ENCODE peak calls at places on chromosomes 6 and 20, in five cellular contexts. U, V, E, N and R are unnamed samples. For H3K4me1, the result is how much of the 10 kb centered on the place peaks cover.

GRCh38 chr6:169141706-169142705 is 111.6 kb downstream of the THBS2 start:
- DNase-seq in U (peak), V (peak), E (peak), N (peak), R (no peak)

GRCh38 chr6:128600397-128600951 is 80.1 kb upstream of the PTPRK start:
- DNase-seq in U (no peak), V (peak), E (no peak), N (peak), R (no peak)

GRCh38 chr6:21151178-21151956 is 442.2 kb upstream of the SOX4 start:
- DNase-seq in U (no peak), V (no peak), E (no peak), N (no peak), R (no peak)

GRCh38 chr6:138864343-138864890 is 68.5 kb downstream of the ECT2L start:
- DNase-seq in U (no peak), V (no peak), E (no peak), N (peak), R (no peak)

GRCh38 chr6:128519931-128520435 is 416 bp downstream of the PTPRK start:
- DNase-seq in U (peak), V (no peak), E (peak), N (no peak), R (no peak)

GRCh38 chr6:132286298-132287019 is 114.8 kb downstream of the MOXD1 start:
- DNase-seq in U (peak), V (no peak), E (no peak), N (no peak), R (no peak)

GRCh38 chr6:138013949-138014348 is 93.3 kb downstream of the PERP start:
- DNase-seq in U (no peak), V (no peak), E (no peak), N (no peak), R (no peak)

GRCh38 chr6:71107935-71108420 is 151.1 kb upstream of the B3GAT2 start:
- DNase-seq in U (no peak), V (peak), E (no peak), N (peak), R (no peak)

GRCh38 chr6:127103482-127103881 is 15.0 kb upstream of the RSPO3 start:
- DNase-seq in U (no peak), V (no peak), E (no peak), N (peak), R (no peak)

GRCh38 chr6:164168595-164168994 is 754.1 kb downstream of the QKI start:
- DNase-seq in U (no peak), V (no peak), E (no peak), N (no peak), R (no peak)

GRCh38 chr20:56249244-56249955 is 868 bp downstream of the MC3R start:
- DNase-seq in U (peak), V (no peak), E (no peak), N (no peak), R (no peak)

GRCh38 chr6:43304882-43305281 is 3.7 kb downstream of the CRIP3 start:
- DNase-seq in U (no peak), V (no peak), E (no peak), N (no peak), R (no peak)

GRCh38 chr6:11011787-11012234 is 32.3 kb downstream of the ELOVL2 start:
- DNase-seq in U (no peak), V (no peak), E (no peak), N (no peak), R (no peak)

GRCh38 chr6:125904871-125905270 is 51.7 kb upstream of the HINT3 start:
- DNase-seq in U (no peak), V (no peak), E (no peak), N (peak), R (no peak)

GRCh38 chr6:52958546-52959255 is 36.4 kb downstream of the GSTA4 start:
- DNase-seq in U (no peak), V (no peak), E (no peak), N (no peak), R (no peak)

GRCh38 chr6:97765480-97765879 is 482.5 kb upstream of the MMS22L start:
- DNase-seq in U (no peak), V (no peak), E (no peak), N (peak), R (no peak)

GRCh38 chr6:54493138-54493537 is 184.9 kb downstream of the TINAG start:
- DNase-seq in U (no peak), V (no peak), E (no peak), N (peak), R (no peak)

GRCh38 chr6:40627316-40627715 is 40.2 kb upstream of the LRFN2 start:
- DNase-seq in U (no peak), V (no peak), E (no peak), N (no peak), R (no peak)

GRCh38 chr20:41363601-41364000 is 3.0 kb downstream of the EMILIN3 start:
- DNase-seq in U (no peak), V (no peak), E (no peak), N (no peak), R (no peak)

GRCh38 chr20:41362748-41363140 is 3.9 kb downstream of the EMILIN3 start:
- DNase-seq in U (no peak), V (no peak), E (no peak), N (no peak), R (no peak)

GRCh38 chr20:41364967-41365765 is 1.5 kb downstream of the EMILIN3 start:
- DNase-seq in U (no peak), V (no peak), E (no peak), N (no peak), R (no peak)

GRCh38 chr20:41365785-41366545 is 653 bp downstream of the EMILIN3 start:
- DNase-seq in U (no peak), V (peak), E (no peak), N (no peak), R (no peak)

DNA sequence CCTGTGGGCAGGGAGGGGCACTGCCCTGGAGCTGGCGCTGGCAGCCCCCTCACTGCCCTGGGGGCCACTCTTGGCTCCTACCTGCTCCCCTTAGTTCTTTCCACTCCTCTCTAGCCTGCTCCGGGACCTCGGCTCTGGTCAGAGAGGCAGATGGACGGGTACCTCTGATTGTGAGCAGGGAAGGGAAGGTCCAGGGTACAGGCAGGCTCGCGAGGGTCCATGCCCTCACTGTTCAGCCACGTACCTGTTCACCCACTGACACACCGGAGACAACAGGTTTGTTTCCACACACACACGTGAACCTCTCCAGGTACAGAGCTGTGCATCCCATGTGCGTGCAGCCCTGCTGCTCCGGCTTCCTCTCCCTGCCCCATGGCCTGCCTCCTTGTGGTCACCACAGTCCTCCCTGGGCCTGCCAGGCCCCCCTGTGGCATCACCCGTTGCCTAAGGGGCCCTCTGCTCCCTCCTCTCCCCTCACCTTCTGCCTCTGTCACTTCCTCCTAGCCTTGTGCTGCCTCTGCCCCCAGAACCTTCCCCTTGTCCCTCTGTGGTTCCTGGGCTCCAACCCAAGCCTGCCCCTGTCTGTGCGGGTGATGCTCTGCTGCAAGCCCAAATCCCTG is 2.3 kb downstream of the EMILIN3 start:
- DNase-seq in U (no peak), V (peak), E (no peak), N (no peak), R (no peak)
- TF ChIP-seq CTCF in U (no peak), V (no peak), E (no peak), N (no peak), R (no peak)

GRCh38 chr6:6315660-6316059 is 4.8 kb downstream of the F13A1 start:
- DNase-seq in U (peak), V (peak), E (no peak), N (peak), R (no peak)
- H3K4me1 ChIP-seq in U (under half), V (under half), E (under half), N (under half), R (under half)

DNA sequence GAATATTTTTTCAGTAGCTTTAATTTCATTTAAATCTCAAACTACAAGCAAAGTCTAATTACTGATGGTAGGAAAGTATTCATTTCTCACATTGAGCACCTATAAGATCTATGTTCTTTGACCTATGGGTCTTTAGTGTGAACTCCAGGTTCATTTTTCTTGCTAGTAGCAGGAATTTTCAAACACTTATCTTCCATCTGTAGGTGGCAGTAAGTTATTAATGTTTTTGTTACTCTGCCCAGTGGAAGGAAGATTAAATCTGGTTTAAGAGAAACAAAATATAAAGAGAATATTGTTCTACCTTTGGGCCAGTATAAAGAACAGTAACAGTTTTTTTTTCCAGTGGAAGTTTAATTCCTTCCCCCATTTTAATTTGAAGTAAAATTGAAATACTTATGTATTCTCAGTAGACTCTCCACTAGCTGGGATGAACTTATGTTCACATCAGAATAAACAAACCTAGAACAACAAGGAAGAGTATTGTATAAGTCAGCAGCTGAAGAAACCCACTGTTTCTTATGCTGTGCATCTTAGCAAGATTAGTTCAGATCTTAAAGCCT is 328.2 kb downstream of the PHF3 start:
- DNase-seq in U (no peak), V (no peak), E (no peak), N (no peak), R (no peak)
- TF ChIP-seq CTCF in U (no peak), V (no peak), E (no peak), N (peak), R (no peak)

DNA sequence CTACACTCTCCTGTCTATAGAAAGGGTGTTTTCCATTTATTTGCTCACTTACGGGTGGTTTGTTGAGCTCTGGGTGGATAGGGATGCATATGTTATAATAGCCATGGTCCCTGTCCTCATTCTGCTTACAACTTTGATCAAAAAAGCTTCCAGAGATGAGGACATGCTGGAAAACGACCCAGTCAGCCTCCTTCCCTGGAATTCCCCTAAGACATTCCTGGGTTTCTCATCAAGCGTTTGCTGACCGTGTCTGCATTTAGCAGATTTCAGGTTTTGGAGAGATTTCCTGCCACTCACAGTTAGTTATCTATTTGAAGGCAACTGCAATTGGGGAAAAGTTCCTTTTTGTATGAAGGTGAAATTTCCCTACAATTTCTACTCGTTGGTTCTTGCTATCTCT is 152.8 kb upstream of the AFDN start:
- DNase-seq in U (no peak), V (no peak), E (no peak), N (no peak), R (no peak)
- H3K4me1 ChIP-seq in U (under half), V (under half), E (under half), N (under half), R (under half)

GRCh38 chr20:45037050-45037449 is 63.9 kb downstream of the KCNS1 start:
- DNase-seq in U (no peak), V (peak), E (no peak), N (peak), R (no peak)
- TF ChIP-seq CTCF in U (no peak), V (no peak), E (no peak), N (no peak), R (no peak)

DNA sequence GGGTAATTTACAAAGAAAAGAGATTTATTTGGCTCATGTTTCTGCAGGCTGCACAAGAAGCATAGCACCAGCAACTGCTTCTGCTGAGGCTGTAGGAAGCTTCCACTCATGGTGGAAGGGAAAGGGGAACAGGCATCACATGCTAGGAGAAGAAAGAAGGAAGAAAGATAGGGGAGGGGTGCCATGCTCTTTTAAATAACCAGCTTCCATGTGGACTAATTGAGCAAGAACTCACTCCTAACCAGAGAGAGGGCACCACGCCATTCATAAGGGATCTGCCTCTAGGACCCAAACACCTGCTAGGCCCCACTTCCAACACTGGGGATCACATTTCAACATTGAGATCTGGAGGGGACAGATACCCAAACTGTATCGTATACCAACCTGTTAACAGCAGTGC is 46.9 kb upstream of the ARMC2 start:
- DNase-seq in U (no peak), V (no peak), E (no peak), N (no peak), R (no peak)
- H3K4me1 ChIP-seq in U (under half), V (under half), E (under half), N (under half), R (under half)

GRCh38 chr6:42104095-42104806 is 38.2 kb downstream of the C6orf132 start:
- DNase-seq in U (peak), V (peak), E (peak), N (no peak), R (no peak)
- TF ChIP-seq CTCF in U (peak), V (peak), E (peak), N (no peak), R (peak)

GRCh38 chr6:80956898-80957297 is 795.6 kb downstream of the TENT5A start:
- DNase-seq in U (no peak), V (no peak), E (no peak), N (no peak), R (no peak)
- H3K4me1 ChIP-seq in U (under half), V (under half), E (under half), N (under half), R (under half)

DNA sequence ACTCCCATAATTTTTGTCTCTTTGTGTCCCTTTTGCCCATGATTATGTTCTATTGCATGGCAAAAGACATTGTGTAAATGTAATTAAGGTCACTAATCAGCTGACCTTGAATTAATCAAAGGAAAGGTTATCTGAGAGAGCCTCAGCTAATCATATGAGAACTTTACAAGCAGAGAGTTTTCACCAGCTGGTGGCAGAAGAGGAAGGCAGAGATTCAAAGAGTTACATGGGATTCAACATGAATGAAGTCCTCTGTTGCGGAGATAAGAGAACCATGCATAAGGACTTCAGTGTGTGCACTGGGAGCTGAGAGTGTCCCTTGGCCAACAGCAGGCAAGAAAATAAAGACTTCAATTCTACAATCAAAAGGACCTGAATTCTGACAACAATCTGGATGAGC is 494.1 kb upstream of the ARID1B start:
- DNase-seq in U (no peak), V (no peak), E (no peak), N (no peak), R (no peak)
- TF ChIP-seq CTCF in U (no peak), V (no peak), E (no peak), N (no peak), R (no peak)

DNA sequence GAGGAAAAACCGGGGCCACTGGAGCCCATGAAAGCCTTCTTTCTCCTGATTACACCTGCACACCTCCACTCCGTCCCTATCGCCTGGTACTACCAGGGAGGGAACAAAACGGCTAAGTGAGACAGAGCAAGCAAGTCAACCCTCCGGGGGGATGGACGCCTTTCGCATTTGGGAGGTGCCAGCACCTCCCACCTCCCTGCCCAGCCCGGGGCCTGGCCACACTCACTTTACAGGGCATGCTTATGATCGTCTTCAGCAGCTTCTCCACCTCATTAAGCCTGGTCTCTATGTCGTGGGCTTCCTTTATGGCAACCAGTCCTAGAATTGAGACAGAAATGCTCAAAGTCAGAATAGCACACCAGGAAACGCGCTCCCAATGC is 13.7 kb downstream of the PXDC1 start:
- DNase-seq in U (no peak), V (no peak), E (no peak), N (no peak), R (no peak)
- H3K4me1 ChIP-seq in U (under half), V (under half), E (under half), N (under half), R (half or more)